ENCODE peak calls at places on chromosomes 16 and 17, in six cellular contexts. L is neuronal stem cell, K is adrenal gland, Q is heart left ventricle, S is heart right ventricle, X is trophoblast cell. F is an unnamed sample.

GRCh38 chr17:44222112-44222869 is 2.8 kb upstream of the UBTF start:
- DNase-seq in L (peak; percentile 67), K (peak; percentile 96), Q (peak; percentile 87), S (peak; percentile 86), X (peak; percentile 84), F (peak; percentile 88)

GRCh38 chr16:50509521-50510341 is 38.5 kb upstream of the NKD1 start:
- DNase-seq in L (peak; percentile 23), K (peak; percentile 59), Q (no peak), S (no peak), X (peak; percentile 26), F (no peak)

GRCh38 chr17:64019486-64020067 is 856 bp downstream of the ICAM2 start:
- DNase-seq in L (no peak), K (peak; percentile 34), Q (no peak), S (no peak), X (no peak), F (peak; percentile 33)

GRCh38 chr17:72079700-72080099 is 41.1 kb upstream of the SOX9 start:
- DNase-seq in L (no peak), K (no peak), Q (no peak), S (no peak), X (no peak), F (no peak)

GRCh38 chr16:57736419-57737281 is 1.1 kb downstream of the KATNB1 start:
- DNase-seq in L (no peak), K (peak; percentile 69), Q (no peak), S (no peak), X (peak; percentile 78), F (no peak)

GRCh38 chr16:23124315-23124714 is 24.9 kb downstream of the USP31 start:
- DNase-seq in L (no peak), K (peak; percentile 69), Q (no peak), S (no peak), X (no peak), F (no peak)

GRCh38 chr17:79706931-79707382 is 23.8 kb upstream of the ENPP7 start:
- DNase-seq in L (no peak), K (no peak), Q (no peak), S (no peak), X (no peak), F (no peak)

GRCh38 chr17:20203761-20204263 is 194.7 kb downstream of the SPECC1 start:
- DNase-seq in L (no peak), K (no peak), Q (no peak), S (no peak), X (no peak), F (no peak)

GRCh38 chr16:66278604-66279262 is 87.8 kb upstream of the CDH5 start:
- DNase-seq in L (no peak), K (peak; percentile 15), Q (no peak), S (no peak), X (peak; percentile 87), F (no peak)

GRCh38 chr17:80790981-80791742 is 200.5 kb upstream of the CHMP6 start:
- DNase-seq in L (no peak), K (peak; percentile 43), Q (no peak), S (no peak), X (no peak), F (peak; percentile 46)

GRCh38 chr17:72097144-72097543 is 23.7 kb upstream of the SOX9 start:
- DNase-seq in L (no peak), K (no peak), Q (no peak), S (no peak), X (no peak), F (peak; percentile 29)

GRCh38 chr16:63578791-63579190 is 1542.6 kb upstream of the CDH8 start:
- DNase-seq in L (no peak), K (no peak), Q (no peak), S (no peak), X (no peak), F (no peak)

GRCh38 chr16:12829096-12829888 is 25.6 kb upstream of the CPPED1 start:
- DNase-seq in L (no peak), K (no peak), Q (no peak), S (no peak), X (no peak), F (no peak)

GRCh38 chr16:11354407-11354732 is 9.1 kb downstream of the RMI2 start:
- DNase-seq in L (no peak), K (no peak), Q (no peak), S (no peak), X (no peak), F (no peak)

GRCh38 chr16:66714659-66715307 is 18.2 kb upstream of the CMTM4 start:
- DNase-seq in L (no peak), K (peak; percentile 60), Q (no peak), S (no peak), X (peak; percentile 66), F (no peak)

GRCh38 chr17:56914641-56915263 is 903 bp upstream of the TRIM25 start:
- DNase-seq in L (no peak), K (no peak), Q (no peak), S (no peak), X (peak; percentile 50), F (no peak)

GRCh38 chr17:12020595-12021590 is at the start of gene MAP2K4:
- DNase-seq in L (peak; percentile 88), K (peak; percentile 96), Q (peak; percentile 98), S (peak; percentile 93), X (peak; percentile 94), F (peak; percentile 95)

GRCh38 chr17:29645516-29646051 is 22.9 kb upstream of the CORO6 start:
- DNase-seq in L (no peak), K (peak; percentile 78), Q (no peak), S (peak; percentile 61), X (peak; percentile 33), F (peak; percentile 89)

GRCh38 chr17:74738051-74738996 is 1.3 kb downstream of the RAB37 start:
- DNase-seq in L (no peak), K (no peak), Q (peak; percentile 80), S (no peak), X (no peak), F (no peak)

GRCh38 chr17:43713494-43714162 is 45.0 kb downstream of the SOST start:
- DNase-seq in L (no peak), K (no peak), Q (peak; percentile 66), S (peak; percentile 45), X (peak; percentile 47), F (no peak)

GRCh38 chr16:15765116-15765515 is 91.7 kb downstream of the MYH11 start:
- DNase-seq in L (no peak), K (no peak), Q (no peak), S (no peak), X (no peak), F (no peak)
- H3K27ac ChIP-seq in L (no peak overlapping the region), K (no peak overlapping the region), Q (no peak overlapping the region), S (no peak overlapping the region), X (no peak overlapping the region), F (peak overlapping the region; percentile 69)

DNA sequence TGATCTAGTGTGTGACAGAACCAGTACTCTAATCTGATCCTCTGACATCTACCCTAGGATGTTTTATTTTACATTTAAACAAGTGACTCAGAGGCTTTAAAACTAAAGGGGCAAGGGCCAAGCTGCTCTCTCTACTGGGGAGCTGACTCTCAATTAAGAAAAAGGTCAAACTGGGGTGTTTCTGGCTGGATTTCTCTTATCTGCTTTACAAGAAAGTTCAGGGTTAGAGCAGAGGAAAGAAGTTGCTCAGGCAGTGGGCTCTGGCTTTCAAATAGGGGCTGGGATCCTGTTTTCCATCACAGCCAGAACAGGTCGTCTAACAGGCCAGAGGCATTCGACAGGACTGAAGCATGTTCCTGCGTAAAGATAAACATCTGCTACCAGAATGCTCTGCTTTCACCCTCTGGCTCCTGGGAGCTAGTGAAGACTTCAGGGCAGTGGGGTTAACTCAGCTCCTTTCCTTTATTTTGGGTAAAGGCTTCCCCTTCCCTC is 8.5 kb downstream of the MMP28 start:
- DNase-seq in L (no peak), K (no peak), Q (no peak), S (no peak), X (peak; percentile 20), F (no peak)
- H3K27ac ChIP-seq in L (no peak overlapping the region), K (no peak overlapping the region), Q (no peak overlapping the region), S (no peak overlapping the region), X (peak overlapping the region; percentile 91), F (peak overlapping the region; percentile 60)

GRCh38 chr16:56519459-56520250 is at the start of gene BBS2:
- DNase-seq in L (peak; percentile 72), K (peak; percentile 95), Q (peak; percentile 96), S (peak; percentile 90), X (peak; percentile 99), F (peak; percentile 89)
- H3K27ac ChIP-seq in L (peak within 1 kb of the TSS; percentile 90), K (peak within 1 kb of the TSS; percentile 78), Q (peak within 1 kb of the TSS; percentile 86), S (peak within 1 kb of the TSS; percentile 90), X (peak within 1 kb of the TSS; percentile 83), F (peak within 1 kb of the TSS; percentile 92)

DNA sequence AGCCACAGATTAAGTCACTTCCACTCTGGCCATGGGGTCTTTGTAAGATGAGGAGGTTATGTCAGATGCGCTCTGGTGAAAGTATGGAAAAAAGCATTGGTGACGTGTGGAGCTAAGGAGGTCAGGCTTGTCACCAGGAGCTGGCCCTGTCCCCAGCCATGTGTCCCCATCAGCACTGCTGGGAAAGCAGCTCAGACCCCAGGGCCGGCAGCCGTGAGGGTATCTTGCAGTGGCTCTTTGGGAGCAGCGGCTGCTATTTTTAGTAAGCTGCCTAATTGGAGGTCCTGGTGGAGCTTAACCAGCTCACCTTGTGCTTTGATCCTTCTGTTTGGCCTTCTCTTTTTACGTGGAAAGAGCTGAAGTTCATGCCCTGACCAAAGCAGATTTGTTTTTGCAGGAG is 60.9 kb downstream of the MPRIP start:
- DNase-seq in L (no peak), K (no peak), Q (peak; percentile 51), S (no peak), X (no peak), F (no peak)
- H3K27ac ChIP-seq in L (no peak overlapping the region), K (no peak overlapping the region), Q (peak overlapping the region; percentile 67), S (peak overlapping the region; percentile 75), X (no peak overlapping the region), F (peak overlapping the region; percentile 62)

GRCh38 chr17:32323046-32323445 is 18.9 kb downstream of the C17orf75 start:
- DNase-seq in L (no peak), K (no peak), Q (no peak), S (no peak), X (no peak), F (no peak)

GRCh38 chr17:32323784-32324590 is 18.0 kb downstream of the C17orf75 start:
- DNase-seq in L (peak; percentile 39), K (no peak), Q (no peak), S (no peak), X (no peak), F (no peak)

GRCh38 chr17:32319548-32319905 is 22.4 kb downstream of the C17orf75 start:
- DNase-seq in L (peak; percentile 61), K (peak; percentile 90), Q (peak; percentile 86), S (peak; percentile 67), X (peak; percentile 86), F (no peak)

GRCh38 chr17:32318071-32318470 is 23.9 kb downstream of the C17orf75 start:
- DNase-seq in L (no peak), K (no peak), Q (no peak), S (no peak), X (no peak), F (no peak)

GRCh38 chr17:32320847-32321246 is 21.1 kb downstream of the C17orf75 start:
- DNase-seq in L (no peak), K (no peak), Q (no peak), S (no peak), X (no peak), F (no peak)
- H3K27ac ChIP-seq in L (no peak overlapping the region), K (no peak overlapping the region), Q (no peak overlapping the region), S (no peak overlapping the region), X (no peak overlapping the region), F (no peak overlapping the region)

DNA sequence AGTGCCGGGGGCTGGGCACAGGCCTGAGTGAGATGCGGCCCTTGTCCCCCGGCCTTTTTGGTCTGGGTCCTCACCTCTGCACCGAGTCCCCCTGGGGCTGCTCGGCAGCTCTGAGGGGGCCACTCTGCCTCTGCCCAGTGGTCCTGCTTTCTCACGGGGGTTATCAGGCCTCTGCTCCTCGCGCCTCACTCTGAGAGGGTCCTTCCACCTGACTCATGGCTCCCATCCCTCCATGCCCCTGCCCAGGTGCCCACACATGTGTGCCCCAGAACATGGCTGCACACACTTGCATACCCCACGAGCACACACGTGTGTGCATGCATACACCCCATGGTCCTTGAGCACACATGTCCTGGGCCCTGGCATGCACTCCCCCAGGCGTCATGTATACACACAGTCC is 53.7 kb downstream of the CMIP start:
- DNase-seq in L (no peak), K (no peak), Q (no peak), S (no peak), X (no peak), F (no peak)
- H3K27ac ChIP-seq in L (no peak overlapping the region), K (no peak overlapping the region), Q (no peak overlapping the region), S (no peak overlapping the region), X (no peak overlapping the region), F (no peak overlapping the region)